ENCODE peak calls at places on chromosomes 6 and 20, in five cellular contexts. W is A549, D is suprapubic skin, U is ovary, L is HepG2. O is an unnamed sample.

GRCh38 chr6:5151955-5152401 is 66.8 kb downstream of the PPP1R3G start:
- DNase-seq in W (no peak), D (no peak), U (no peak), L (no peak), O (no peak)

GRCh38 chr6:109455161-109455501 is 441 bp downstream of the MICAL1 start:
- DNase-seq in W (no peak), D (no peak), U (no peak), L (no peak), O (no peak)

GRCh38 chr20:56465997-56466396 is 2.4 kb upstream of the RTF2 start:
- DNase-seq in W (no peak), D (no peak), U (no peak), L (no peak), O (no peak)

GRCh38 chr20:9500121-9500911 is 14.1 kb upstream of the LAMP5 start:
- DNase-seq in W (no peak), D (no peak), U (no peak), L (no peak), O (no peak)

GRCh38 chr6:5730586-5731263 is 276.0 kb downstream of the NRN1 start:
- DNase-seq in W (no peak), D (no peak), U (no peak), L (no peak), O (no peak)

GRCh38 chr6:12331951-12332749 is 42.0 kb downstream of the EDN1 start:
- DNase-seq in W (peak), D (peak), U (no peak), L (peak), O (no peak)

GRCh38 chr6:109713097-109713496 is 22.0 kb downstream of the FIG4 start:
- DNase-seq in W (no peak), D (no peak), U (no peak), L (no peak), O (no peak)

GRCh38 chr6:131782764-131783163 is 25.1 kb upstream of the ENPP1 start:
- DNase-seq in W (no peak), D (no peak), U (no peak), L (no peak), O (no peak)

GRCh38 chr20:64176548-64177419 is 12.5 kb downstream of the MYT1 start:
- DNase-seq in W (no peak), D (no peak), U (no peak), L (no peak), O (no peak)

GRCh38 chr20:12966468-12967085 is 42.2 kb upstream of the SPTLC3 start:
- DNase-seq in W (no peak), D (no peak), U (no peak), L (peak), O (no peak)

GRCh38 chr6:157236040-157236725 is 87.1 kb downstream of the TMEM242 start:
- DNase-seq in W (no peak), D (no peak), U (peak), L (no peak), O (peak)

GRCh38 chr20:62523473-62524203 is 47.8 kb upstream of the GATA5 start:
- DNase-seq in W (no peak), D (no peak), U (no peak), L (peak), O (no peak)

GRCh38 chr6:136582702-136583471 is 32.7 kb upstream of the MAP7 start:
- DNase-seq in W (peak), D (no peak), U (no peak), L (peak), O (no peak)

DNA sequence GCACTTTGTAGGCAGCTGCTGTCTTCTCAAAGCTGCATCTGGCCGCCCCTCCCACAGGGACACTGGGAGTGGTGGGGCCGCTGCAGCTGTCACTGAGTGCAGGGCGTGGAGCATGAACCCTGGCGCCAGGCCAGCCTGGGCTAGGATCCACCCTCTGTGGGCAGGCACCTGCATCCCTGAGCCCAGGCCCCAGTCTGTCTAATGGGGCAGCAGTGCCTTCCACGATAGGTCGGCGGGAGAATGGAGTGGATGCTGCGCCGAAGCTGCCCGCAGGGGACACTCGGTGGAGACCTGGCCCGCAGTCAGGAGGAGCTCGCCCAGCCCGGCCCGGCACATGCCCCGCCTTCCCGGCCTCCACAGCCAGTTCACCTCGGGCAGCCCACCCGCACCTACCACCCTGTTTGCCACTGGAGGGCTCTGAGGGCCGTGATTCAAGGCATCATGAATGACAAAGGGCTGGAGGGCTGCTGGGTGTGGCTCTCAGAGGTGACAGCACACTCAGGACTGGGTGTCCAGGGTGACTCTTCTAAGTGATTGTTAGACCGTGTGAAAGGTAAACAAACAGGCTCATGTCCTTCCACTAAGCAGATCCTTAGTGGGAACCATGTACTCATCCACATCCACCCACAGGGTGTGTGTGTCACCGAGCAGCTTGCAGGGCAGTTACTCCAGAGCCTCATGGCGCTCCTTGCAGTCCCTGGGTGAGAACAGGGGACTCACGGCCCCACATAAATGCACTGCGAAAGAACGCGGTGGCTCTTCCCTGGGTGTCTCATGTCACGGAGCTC is 133.9 kb downstream of the AGPAT4 start:
- DNase-seq in W (no peak), D (no peak), U (no peak), L (no peak), O (peak)
- TF ChIP-seq CTCF in W (no peak), D (no peak), U (no peak), L (no peak), O (no peak)

GRCh38 chr20:50163570-50164317 is 10.2 kb upstream of the PEDS1 start:
- DNase-seq in W (no peak), D (peak), U (no peak), L (peak), O (peak)

GRCh38 chr20:50170549-50171220 is 17.2 kb upstream of the PEDS1 start:
- DNase-seq in W (no peak), D (no peak), U (no peak), L (no peak), O (no peak)

GRCh38 chr20:50169329-50169823 is 15.9 kb upstream of the PEDS1 start:
- DNase-seq in W (peak), D (peak), U (peak), L (peak), O (peak)

DNA sequence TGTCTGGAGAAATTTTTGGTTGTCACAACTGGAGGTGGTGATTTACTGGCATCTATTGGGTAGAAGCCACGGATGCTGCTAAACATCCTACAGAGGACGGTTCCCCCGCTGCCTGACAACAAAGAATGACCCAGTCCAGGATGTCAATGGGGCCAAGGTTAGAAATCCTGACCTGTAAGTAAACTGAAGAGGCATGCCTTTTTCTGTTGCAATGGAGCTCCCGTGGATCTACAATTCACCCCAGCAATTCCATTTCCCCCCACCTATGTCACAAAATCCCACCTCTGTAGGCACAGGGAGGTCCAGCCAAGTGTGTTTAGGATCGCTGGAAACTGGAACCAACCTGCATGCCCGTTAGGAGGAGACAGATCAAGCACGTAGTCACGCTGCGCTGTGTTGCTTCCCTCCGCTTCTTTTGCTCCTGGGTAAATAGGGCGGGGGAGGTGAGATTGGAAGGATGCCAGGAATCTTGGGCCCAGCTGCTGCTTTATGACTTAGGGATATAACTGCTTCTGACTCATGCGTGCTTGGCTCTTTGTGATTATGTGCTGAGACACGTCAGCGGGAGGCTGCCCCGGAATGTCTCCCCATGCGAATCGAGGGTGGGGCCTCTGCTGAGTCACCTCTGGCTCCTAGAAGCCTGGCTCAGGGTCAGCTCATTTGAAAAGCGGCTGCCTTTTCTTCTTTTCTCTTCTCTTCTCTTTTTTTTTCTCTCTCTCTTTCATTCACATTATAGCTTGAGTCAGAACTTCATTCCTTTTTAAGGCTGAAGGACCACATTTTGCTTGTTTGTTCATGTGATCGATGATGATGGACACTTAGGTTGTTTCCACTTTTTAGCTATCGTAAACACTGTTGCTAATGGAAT is 12.4 kb upstream of the PEDS1 start:
- DNase-seq in W (peak), D (peak), U (peak), L (peak), O (peak)
- TF ChIP-seq EP300 in W (peak), D (peak), U (peak), L (peak), O (peak)

GRCh38 chr20:44738779-44739477 is 6.7 kb upstream of the KCNK15 start:
- DNase-seq in W (peak), D (no peak), U (peak), L (peak), O (no peak)
- H3K4me3 ChIP-seq in W (no peak), D (no peak), U (no peak), L (no peak), O (no peak)

GRCh38 chr6:89375427-89375868 is 22.9 kb upstream of the UBE2J1 start:
- DNase-seq in W (no peak), D (no peak), U (no peak), L (peak), O (no peak)
- TF ChIP-seq CTCF in W (no peak), D (no peak), U (no peak), L (peak), O (no peak)

GRCh38 chr6:167825059-167825758 is 1.5 kb upstream of the AFDN start:
- DNase-seq in W (no peak), D (no peak), U (peak), L (no peak), O (peak)
- TF ChIP-seq EP300 in W (no peak), D (no peak), U (no peak), L (no peak), O (no peak)

GRCh38 chr6:41706876-41707564 is 28.4 kb downstream of the TFEB start:
- DNase-seq in W (no peak), D (no peak), U (no peak), L (no peak), O (peak)

GRCh38 chr6:41704656-41705328 is 30.6 kb downstream of the TFEB start:
- DNase-seq in W (no peak), D (no peak), U (no peak), L (no peak), O (no peak)

GRCh38 chr6:41705329-41705995 is 29.9 kb downstream of the TFEB start:
- DNase-seq in W (no peak), D (no peak), U (no peak), L (no peak), O (no peak)

GRCh38 chr6:41707565-41708200 is 27.7 kb downstream of the TFEB start:
- DNase-seq in W (no peak), D (no peak), U (no peak), L (no peak), O (no peak)

GRCh38 chr6:41705996-41706835 is 29.2 kb downstream of the TFEB start:
- DNase-seq in W (peak), D (no peak), U (peak), L (peak), O (peak)
- H3K4me3 ChIP-seq in W (no peak), D (no peak), U (no peak), L (no peak), O (no peak)

GRCh38 chr6:118285791-118286190 is 262.3 kb upstream of the PLN start:
- DNase-seq in W (no peak), D (no peak), U (no peak), L (no peak), O (no peak)

GRCh38 chr6:118283759-118284158 is 264.3 kb upstream of the PLN start:
- DNase-seq in W (peak), D (no peak), U (no peak), L (peak), O (peak)

GRCh38 chr6:118284736-118285360 is 263.2 kb upstream of the PLN start:
- DNase-seq in W (no peak), D (no peak), U (no peak), L (no peak), O (no peak)

DNA sequence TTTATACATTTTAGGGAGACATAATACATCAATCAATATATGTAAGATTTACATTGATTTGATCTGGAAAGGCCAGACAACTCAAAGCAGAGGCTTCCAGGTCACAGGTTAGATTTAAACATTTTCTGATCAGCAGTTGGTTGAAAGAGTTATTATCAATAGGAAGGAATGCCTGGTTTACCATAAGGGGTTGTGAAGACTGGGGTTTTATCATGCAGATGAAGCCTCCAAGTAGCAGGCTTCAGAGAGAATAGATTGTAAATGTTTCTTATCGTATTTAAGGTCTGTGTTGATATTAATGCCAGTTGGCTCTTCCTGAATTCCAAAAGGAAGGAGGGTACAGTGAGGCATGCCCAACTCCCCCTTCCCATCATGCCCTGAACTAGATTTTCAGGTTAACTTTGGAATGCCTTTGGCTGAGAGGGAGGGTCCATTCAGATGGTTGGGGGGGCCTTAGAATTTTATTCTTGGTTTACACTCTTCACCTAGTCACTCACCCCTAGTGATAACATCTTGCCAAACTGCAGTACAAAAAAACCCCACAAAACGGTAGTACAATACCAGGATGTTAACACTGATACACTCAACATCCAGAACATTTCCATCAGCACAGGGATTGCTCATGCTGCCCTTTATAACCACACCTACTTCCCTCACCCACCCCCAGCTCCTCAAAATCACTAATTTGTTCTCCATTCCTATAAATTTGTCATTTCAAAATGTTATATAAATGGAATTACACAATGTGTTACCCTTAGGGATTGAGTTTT is 259.6 kb upstream of the PLN start:
- DNase-seq in W (no peak), D (no peak), U (no peak), L (no peak), O (no peak)
- TF ChIP-seq CTCF in W (no peak), D (no peak), U (no peak), L (no peak), O (no peak)

GRCh38 chr6:64439274-64439673 is 803.7 kb downstream of the PHF3 start:
- DNase-seq in W (no peak), D (no peak), U (no peak), L (no peak), O (no peak)

GRCh38 chr6:64445038-64445437 is 809.4 kb downstream of the PHF3 start:
- DNase-seq in W (no peak), D (no peak), U (no peak), L (no peak), O (no peak)
- TF ChIP-seq EP300 in W (no peak), D (no peak), U (no peak), L (no peak), O (no peak)

O was measured in sigmoid colon.